ENCODE peak calls at places on chromosomes 13 and 19, in four cellular contexts. Y, D, F and E are unnamed samples.

GRCh38 chr13:31073859-31074718 is 87.6 kb downstream of the HSPH1 start:
- DNase-seq in Y (peak), F (no peak), D (no peak), E (peak)

GRCh38 chr19:12733369-12733896 is 1.1 kb downstream of the TRIR start:
- DNase-seq in Y (peak), F (no peak), D (peak), E (peak)

GRCh38 chr13:48595330-48596127 is 58.2 kb upstream of the CYSLTR2 start:
- DNase-seq in Y (peak), D (peak), F (no peak), E (peak)

GRCh38 chr19:50658438-50659317 is 9.4 kb downstream of the C19orf81 start:
- DNase-seq in D (peak), Y (peak), F (no peak), E (peak)

GRCh38 chr13:62702502-62702901 is 1286.9 kb upstream of the PCDH20 start:
- DNase-seq in D (peak), F (no peak), Y (no peak), E (no peak)

GRCh38 chr13:112719556-112719955 is 29.7 kb downstream of the ATP11A start:
- DNase-seq in F (no peak), D (no peak), Y (no peak), E (no peak)

GRCh38 chr19:34049944-34050343 is 122.4 kb upstream of the LSM14A start:
- DNase-seq in D (no peak), Y (no peak), F (no peak), E (no peak)

GRCh38 chr19:24033962-24034342 is 53.0 kb upstream of the ZNF254 start:
- DNase-seq in F (peak), Y (peak), D (peak), E (peak)

GRCh38 chr13:94711561-94712286 is 621 bp downstream of the SOX21 start:
- DNase-seq in Y (peak), F (no peak), D (peak), E (peak)

GRCh38 chr19:3266792-3267469 is 42.5 kb downstream of the CELF5 start:
- DNase-seq in D (no peak), F (no peak), Y (no peak), E (no peak)

GRCh38 chr13:109647046-109647445 is 139.3 kb downstream of the IRS2 start:
- DNase-seq in D (no peak), F (peak), Y (peak), E (no peak)

GRCh38 chr13:70817571-70817970 is 709.3 kb upstream of the KLHL1 start:
- DNase-seq in F (no peak), Y (peak), D (no peak), E (no peak)

GRCh38 chr13:59547950-59548349 is 615.8 kb downstream of the DIAPH3 start:
- DNase-seq in F (no peak), Y (no peak), D (no peak), E (no peak)
- TF ChIP-seq CTCF in F (no peak), Y (no peak), D (no peak), E (no peak)

GRCh38 chr13:81171065-81171647 is 830.2 kb upstream of the SPRY2 start:
- DNase-seq in D (peak), F (no peak), Y (peak), E (no peak)
- TF ChIP-seq CTCF in D (peak), F (peak), Y (peak), E (no peak)

DNA sequence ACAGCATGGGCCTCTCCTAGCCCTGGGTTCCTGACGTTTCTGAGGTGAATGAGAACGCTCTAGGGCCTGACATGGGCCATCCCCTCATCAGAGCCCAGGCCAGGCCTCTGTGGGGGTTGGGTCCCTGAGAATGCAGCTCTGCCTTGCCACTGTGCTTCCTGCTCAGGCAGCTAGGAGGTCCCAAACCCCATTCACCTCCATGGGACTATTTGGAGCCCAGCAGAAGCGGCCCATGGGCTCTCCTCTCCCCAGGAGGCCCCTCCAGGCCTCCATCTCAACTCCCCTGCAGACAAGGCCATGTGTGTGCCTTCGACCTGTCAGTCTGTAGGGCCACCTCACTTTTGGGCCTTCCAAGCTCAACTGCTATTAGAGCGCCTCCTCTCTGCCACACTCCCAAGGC is 36.9 kb downstream of the ELL start:
- DNase-seq in F (no peak), D (no peak), Y (no peak), E (no peak)
- TF ChIP-seq CTCF in F (no peak), D (no peak), Y (no peak), E (no peak)

DNA sequence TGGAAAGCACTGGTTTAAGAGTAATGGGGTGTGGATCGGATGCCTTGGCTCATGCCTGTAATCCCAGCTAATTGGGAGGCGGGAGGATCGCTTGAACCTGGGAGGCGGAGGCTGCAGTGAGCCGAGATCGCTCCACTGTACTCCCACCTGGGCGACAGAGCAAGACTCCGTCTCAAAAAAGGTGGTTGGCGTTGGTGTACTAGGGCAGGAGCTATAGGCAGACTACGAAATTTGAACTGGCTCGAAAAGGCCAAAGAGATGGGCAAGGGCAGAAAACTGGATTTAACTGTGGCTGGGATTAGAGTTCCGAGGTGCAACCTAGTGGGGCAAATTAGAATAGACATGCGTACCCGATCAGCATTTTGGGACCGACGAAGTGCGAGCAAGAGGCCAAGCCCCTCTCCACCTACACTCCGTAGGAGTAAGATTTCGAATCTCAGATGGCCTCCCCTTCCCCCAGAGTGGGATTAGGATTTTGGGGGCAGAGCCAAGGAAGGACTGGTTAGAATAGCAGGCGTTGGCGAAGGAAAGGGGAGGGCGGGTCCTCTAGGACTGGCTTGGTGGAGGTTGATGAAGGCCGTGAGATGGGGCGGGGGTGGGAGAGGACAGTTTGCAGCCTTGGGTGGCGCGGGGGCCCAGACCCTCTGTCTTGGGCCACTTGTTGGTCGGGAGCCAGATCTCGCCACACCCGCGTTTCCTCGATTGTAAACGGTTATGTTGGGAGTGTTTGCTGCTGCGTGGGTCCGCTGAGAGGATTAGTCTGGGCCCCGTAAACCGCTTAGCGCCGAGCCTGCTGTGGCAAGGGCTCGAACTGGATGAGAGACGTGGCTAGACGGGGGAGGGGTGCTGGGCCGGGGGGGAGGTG is 2.0 kb upstream of the INAFM1 start:
- DNase-seq in D (no peak), F (no peak), Y (no peak), E (peak)
- TF ChIP-seq CTCF in D (no peak), F (peak), Y (no peak), E (no peak)

GRCh38 chr19:36114763-36115452 is at the start of gene POLR2I:
- DNase-seq in F (peak), D (peak), Y (peak), E (peak)
- TF ChIP-seq CTCF in F (no peak), D (no peak), Y (no peak), E (no peak)

GRCh38 chr19:11530432-11530831 is 1.5 kb upstream of the ECSIT start:
- DNase-seq in F (peak), Y (peak), D (peak), E (peak)
- TF ChIP-seq CTCF in F (peak), Y (peak), D (peak), E (peak)

GRCh38 chr19:30802424-30803013 is 430.3 kb downstream of the ZNF536 start:
- DNase-seq in D (no peak), F (no peak), Y (no peak), E (no peak)

GRCh38 chr19:30795727-30796126 is 423.5 kb downstream of the ZNF536 start:
- DNase-seq in F (no peak), D (no peak), Y (no peak), E (no peak)

GRCh38 chr19:30799854-30800755 is 427.9 kb downstream of the ZNF536 start:
- DNase-seq in D (no peak), Y (no peak), F (no peak), E (no peak)
- TF ChIP-seq CTCF in D (peak), Y (peak), F (peak), E (no peak)

DNA sequence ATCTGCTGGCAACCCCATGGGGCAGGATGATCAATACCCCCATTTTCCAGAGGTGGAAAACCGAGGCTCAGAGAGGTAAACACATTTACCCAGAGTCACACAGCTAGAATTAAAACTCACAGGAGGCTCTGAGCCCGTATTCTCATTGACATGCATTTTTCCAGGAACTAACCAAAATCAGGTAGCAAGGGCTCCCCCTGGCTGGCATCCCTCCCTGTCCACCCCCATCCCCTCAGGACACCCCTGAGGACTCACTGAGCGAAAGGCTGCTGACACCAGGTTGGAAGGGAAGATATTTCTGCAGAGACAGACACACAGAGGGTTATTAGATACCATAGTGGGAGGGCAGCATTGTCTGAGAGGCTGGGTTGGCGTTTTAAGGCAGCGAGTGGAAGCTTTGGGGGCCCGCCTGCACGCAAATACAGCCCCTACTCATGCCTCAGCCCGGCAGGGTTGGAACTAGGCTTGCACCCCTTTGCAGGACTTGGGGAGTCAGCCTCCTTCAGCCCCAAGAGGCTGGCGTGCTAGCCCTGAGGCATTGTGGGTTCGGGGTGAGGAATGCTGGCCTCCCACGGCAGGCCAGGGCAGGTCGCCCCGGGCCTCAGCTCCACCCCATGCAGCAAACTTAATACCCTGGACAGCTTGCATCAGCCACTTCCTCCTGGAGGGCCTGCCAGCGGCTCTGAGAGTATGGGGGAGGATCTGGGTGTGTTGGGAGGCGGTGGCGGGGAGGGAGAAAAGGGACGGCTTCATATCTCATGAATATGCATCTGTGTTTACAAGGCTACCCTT is 3.9 kb downstream of the SLC1A5 start:
- DNase-seq in F (peak), D (peak), Y (peak), E (peak)
- TF ChIP-seq CTCF in F (peak), D (peak), Y (peak), E (peak)

DNA sequence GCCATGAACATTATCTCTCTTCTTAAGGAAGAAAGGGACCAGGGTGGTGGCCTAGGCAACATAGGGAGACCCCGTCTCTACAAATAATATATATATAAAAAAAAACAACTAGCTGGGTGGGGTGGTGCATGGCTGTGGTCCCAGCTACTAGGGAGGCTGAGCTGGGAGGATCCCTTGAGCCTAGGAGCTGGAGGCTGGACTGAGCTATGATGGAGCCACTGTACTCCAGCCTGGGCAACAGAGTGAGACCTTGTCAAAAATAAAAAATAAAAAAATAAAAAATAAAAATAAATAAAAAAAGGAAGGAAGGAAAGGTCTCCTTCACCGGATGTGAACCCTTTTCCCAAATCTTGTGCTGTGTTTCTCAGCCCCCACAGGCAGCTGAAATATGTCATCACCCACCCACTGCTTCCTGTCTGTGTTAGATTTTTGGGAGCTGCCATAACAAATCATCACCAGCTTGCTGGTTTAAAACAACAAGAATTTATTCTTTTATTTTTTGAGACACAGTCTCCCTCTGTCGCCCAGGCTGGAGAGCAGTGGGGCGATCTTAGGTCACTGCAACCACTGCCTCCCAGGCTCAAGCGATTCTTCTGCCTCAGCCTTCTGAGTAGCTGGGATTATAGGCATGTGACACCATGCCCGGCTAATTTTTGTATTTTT is 9.5 kb upstream of the TSPAN16 start:
- DNase-seq in F (no peak), Y (no peak), D (no peak), E (peak)
- TF ChIP-seq CTCF in F (no peak), Y (no peak), D (no peak), E (no peak)